ENCODE peak calls at places on chromosomes 3 and 15, in nine cellular contexts. L is BJ; Q is heart right ventricle; K is CD4-positive, alpha-beta T cell; E is heart left ventricle; G is OCI-LY7; Z is fibroblast of lung; J is endodermal cell; Y is epithelial cell of esophagus. C is an unnamed sample.

GRCh38 chr15:72237286-72238224 is 6.6 kb upstream of the PKM start:
- DNase-seq in L (peak; percentile 94), Q (no peak), K (no peak), E (peak; percentile 44), G (no peak), Z (peak; percentile 98), J (peak; percentile 87), Y (peak; percentile 98), C (peak; percentile 96)

GRCh38 chr3:161163297-161163696 is 57.8 kb upstream of the NMD3 start:
- DNase-seq in L (peak; percentile 60), Q (no peak), K (no peak), E (no peak), G (no peak), Z (peak; percentile 99), J (no peak), Y (peak; percentile 95), C (peak; percentile 56)

GRCh38 chr3:63228677-63229076 is 49.4 kb upstream of the SYNPR start:
- DNase-seq in L (no peak), Q (peak; percentile 5), K (no peak), E (no peak), G (peak; percentile 73), Z (peak; percentile 44), J (peak; percentile 73), Y (peak; percentile 52), C (peak; percentile 23)

GRCh38 chr15:62135532-62136134 is 29.5 kb downstream of the C2CD4B start:
- DNase-seq in L (no peak), Q (no peak), K (no peak), E (peak; percentile 16), G (no peak), Z (peak; percentile 80), J (no peak), Y (peak; percentile 62), C (no peak)

GRCh38 chr3:17111556-17111955 is 226.8 kb downstream of the PLCL2 start:
- DNase-seq in L (no peak), Q (no peak), K (no peak), E (no peak), G (no peak), Z (peak; percentile 57), J (no peak), Y (peak; percentile 54), C (no peak)

GRCh38 chr15:90006217-90007088 is 5.3 kb downstream of the ZNF710 start:
- DNase-seq in L (no peak), Q (no peak), K (no peak), E (no peak), G (no peak), Z (no peak), J (peak; percentile 38), Y (no peak), C (no peak)

GRCh38 chr3:4247391-4247790 is 55.8 kb upstream of the SETMAR start:
- DNase-seq in L (no peak), Q (no peak), K (no peak), E (no peak), G (no peak), Z (no peak), J (no peak), Y (no peak), C (no peak)

GRCh38 chr3:65563844-65564243 is 474.9 kb downstream of the MAGI1 start:
- DNase-seq in L (no peak), Q (no peak), K (no peak), E (no peak), G (no peak), Z (no peak), J (no peak), Y (no peak), C (no peak)

GRCh38 chr3:158846803-158847465 is 45.1 kb downstream of the MFSD1 start:
- DNase-seq in L (no peak), Q (no peak), K (no peak), E (no peak), G (no peak), Z (no peak), J (no peak), Y (no peak), C (no peak)

GRCh38 chr3:98512576-98512975 is 10.1 kb downstream of the CLDND1 start:
- DNase-seq in L (no peak), Q (no peak), K (no peak), E (no peak), G (no peak), Z (no peak), J (no peak), Y (peak; percentile 77), C (peak; percentile 69)

GRCh38 chr15:65189102-65189740 is 4.1 kb upstream of the CLPX start:
- DNase-seq in L (no peak), Q (no peak), K (no peak), E (no peak), G (peak; percentile 66), Z (peak; percentile 47), J (peak; percentile 78), Y (peak; percentile 56), C (peak; percentile 62)

GRCh38 chr15:58374147-58374546 is 57.6 kb upstream of the LIPC start:
- DNase-seq in L (no peak), Q (no peak), K (no peak), E (no peak), G (no peak), Z (no peak), J (peak; percentile 39), Y (no peak), C (no peak)

GRCh38 chr3:24237971-24238767 is 256.5 kb downstream of the THRB start:
- DNase-seq in L (peak; percentile 95), Q (peak; percentile 67), K (no peak), E (peak; percentile 46), G (peak; percentile 75), Z (peak; percentile 96), J (peak; percentile 84), Y (peak; percentile 90), C (peak; percentile 72)

GRCh38 chr15:52005748-52006701 is 13.0 kb upstream of the MAPK6 start:
- DNase-seq in L (no peak), Q (peak; percentile 14), K (no peak), E (no peak), G (no peak), Z (peak; percentile 83), J (no peak), Y (peak; percentile 82), C (no peak)

GRCh38 chr3:100400424-100400781 is 486 bp downstream of the TOMM70 start:
- DNase-seq in L (no peak), Q (peak; percentile 18), K (peak; percentile 3), E (peak; percentile 17), G (peak; percentile 56), Z (peak; percentile 12), J (no peak), Y (peak; percentile 29), C (peak; percentile 14)

GRCh38 chr3:134372405-134373277 is 1.6 kb downstream of the AMOTL2 start:
- DNase-seq in L (no peak), Q (no peak), K (no peak), E (no peak), G (no peak), Z (no peak), J (peak; percentile 54), Y (no peak), C (no peak)

GRCh38 chr15:60799885-60800728 is 321.2 kb upstream of the ICE2 start:
- DNase-seq in L (no peak), Q (no peak), K (no peak), E (no peak), G (no peak), Z (peak; percentile 42), J (no peak), Y (no peak), C (no peak)

GRCh38 chr3:84547971-84548970 is 410.5 kb upstream of the CADM2 start:
- DNase-seq in L (no peak), Q (no peak), K (no peak), E (no peak), G (peak; percentile 30), Z (peak; percentile 19), J (peak; percentile 89), Y (peak; percentile 47), C (peak; percentile 2)

GRCh38 chr3:13484861-13485590 is 4.9 kb downstream of the HDAC11 start:
- DNase-seq in L (no peak), Q (peak; percentile 86), K (no peak), E (peak; percentile 86), G (no peak), Z (peak; percentile 60), J (peak; percentile 57), Y (peak; percentile 89), C (peak; percentile 54)

GRCh38 chr3:156816091-156816793 is 9.9 kb upstream of the LEKR1 start:
- DNase-seq in L (peak; percentile 26), Q (peak; percentile 11), K (peak; percentile 2), E (peak; percentile 17), G (no peak), Z (peak; percentile 67), J (peak; percentile 82), Y (no peak), C (no peak)
- TF ChIP-seq CTCF in L (peak; percentile 5), Q (no peak), K (no peak), E (no peak), G (no peak), Z (no peak), J (peak; percentile 40), Y (no peak), C (no peak)

GRCh38 chr3:146449076-146449475 is 20.3 kb downstream of the PLSCR2 start:
- DNase-seq in L (no peak), Q (no peak), K (no peak), E (no peak), G (no peak), Z (no peak), J (no peak), Y (no peak), C (no peak)
- TF ChIP-seq CTCF in L (no peak), Q (no peak), K (no peak), E (no peak), G (no peak), Z (no peak), J (no peak), Y (no peak), C (no peak)

GRCh38 chr15:101275018-101275417 is 2.3 kb downstream of the SELENOS start:
- DNase-seq in L (no peak), Q (no peak), K (no peak), E (no peak), G (no peak), Z (no peak), J (no peak), Y (no peak), C (no peak)

GRCh38 chr15:101277038-101277822 is at the start of gene SELENOS:
- DNase-seq in L (no peak), Q (peak; percentile 91), K (peak; percentile 68), E (peak; percentile 93), G (peak; percentile 92), Z (peak; percentile 86), J (peak; percentile 94), Y (peak; percentile 95), C (peak; percentile 89)

GRCh38 chr15:101273534-101273933 is 3.8 kb downstream of the SELENOS start:
- DNase-seq in L (no peak), Q (no peak), K (no peak), E (no peak), G (no peak), Z (no peak), J (peak; percentile 20), Y (no peak), C (no peak)

GRCh38 chr15:101277943-101278564 is 769 bp upstream of the SELENOS start:
- DNase-seq in L (no peak), Q (no peak), K (no peak), E (no peak), G (no peak), Z (no peak), J (peak; percentile 53), Y (no peak), C (no peak)

GRCh38 chr15:101276501-101277037 is 716 bp downstream of the SELENOS start:
- DNase-seq in L (no peak), Q (no peak), K (no peak), E (no peak), G (peak; percentile 52), Z (no peak), J (peak; percentile 60), Y (peak; percentile 31), C (no peak)
- TF ChIP-seq CTCF in L (peak; percentile 53), Q (no peak), K (no peak), E (no peak), G (peak; percentile 64), Z (peak; percentile 43), J (peak; percentile 72), Y (peak; percentile 35), C (no peak)

GRCh38 chr3:108432431-108432830 is 78.0 kb downstream of the MYH15 start:
- DNase-seq in L (no peak), Q (no peak), K (no peak), E (no peak), G (no peak), Z (no peak), J (no peak), Y (no peak), C (no peak)
- TF ChIP-seq CTCF in L (no peak), Q (no peak), K (no peak), E (no peak), G (no peak), Z (no peak), J (no peak), Y (no peak), C (no peak)

C was measured in RWPE1.